ENCODE peak calls at places on chromosomes 4 and X, in eight cellular contexts. X, Q, M, T, F, R, V and O are unnamed samples.

GRCh38 chr4:135120190-135120589 is 918.6 kb upstream of the PABPC4L start:
- DNase-seq in X (no peak), Q (no peak), M (no peak), T (no peak), F (no peak), R (peak; percentile 35), V (no peak), O (no peak)

GRCh38 chrX:100413231-100413630 is 3.2 kb upstream of the PCDH19 start:
- DNase-seq in X (peak; percentile 43), Q (no peak), M (peak; percentile 70), T (peak; percentile 44), F (peak; percentile 59), R (peak; percentile 27), V (peak; percentile 37), O (peak; percentile 26)

GRCh38 chr4:113637363-113637762 is 124.2 kb downstream of the CAMK2D start:
- DNase-seq in X (no peak), Q (no peak), M (peak; percentile 54), T (no peak), F (no peak), R (no peak), V (no peak), O (no peak)

GRCh38 chr4:60201052-60201673 is 999.0 kb upstream of the ADGRL3 start:
- DNase-seq in X (no peak), Q (peak; percentile 7), M (peak; percentile 72), T (peak; percentile 43), F (peak; percentile 63), R (peak; percentile 42), V (peak; percentile 3), O (peak; percentile 21)

GRCh38 chr4:139899346-139899745 is 233.7 kb downstream of the MGST2 start:
- DNase-seq in X (no peak), Q (no peak), M (no peak), T (no peak), F (no peak), R (no peak), V (no peak), O (no peak)

GRCh38 chr4:49032440-49033161 is 46.5 kb downstream of the CWH43 start:
- DNase-seq in X (no peak), Q (no peak), M (peak; percentile 62), T (peak; percentile 38), F (peak; percentile 36), R (peak; percentile 11), V (peak; percentile 4), O (no peak)

GRCh38 chr4:22500831-22501714 is 14.8 kb downstream of the ADGRA3 start:
- DNase-seq in X (no peak), Q (peak; percentile 77), M (no peak), T (peak; percentile 95), F (peak; percentile 88), R (peak; percentile 66), V (no peak), O (no peak)

GRCh38 chr4:170887396-170887795 is 797.6 kb upstream of the AADAT start:
- DNase-seq in X (no peak), Q (no peak), M (peak; percentile 11), T (no peak), F (no peak), R (peak; percentile 17), V (no peak), O (no peak)

GRCh38 chrX:80879143-80879542 is 69.5 kb upstream of the BRWD3 start:
- DNase-seq in X (peak; percentile 16), Q (no peak), M (peak; percentile 1), T (no peak), F (no peak), R (no peak), V (no peak), O (no peak)

GRCh38 chrX:16239211-16239610 is 71.9 kb downstream of the MAGEB17 start:
- DNase-seq in X (no peak), Q (peak; percentile 84), M (peak; percentile 75), T (peak; percentile 87), F (peak; percentile 86), R (peak; percentile 81), V (no peak), O (no peak)

GRCh38 chr4:96525901-96526300 is 686.0 kb downstream of the PDHA2 start:
- DNase-seq in X (no peak), Q (no peak), M (no peak), T (no peak), F (no peak), R (peak; percentile 7), V (no peak), O (no peak)

GRCh38 chr4:143021384-143021783 is 163.3 kb upstream of the USP38 start:
- DNase-seq in X (no peak), Q (no peak), M (no peak), T (no peak), F (no peak), R (no peak), V (no peak), O (no peak)

GRCh38 chr4:71584654-71585053 is 199.2 kb downstream of the GC start:
- DNase-seq in X (no peak), Q (no peak), M (no peak), T (no peak), F (peak; percentile 25), R (no peak), V (no peak), O (no peak)

GRCh38 chr4:153448003-153448731 is 18.0 kb upstream of the TMEM131L start:
- DNase-seq in X (no peak), Q (no peak), M (peak; percentile 65), T (peak; percentile 74), F (no peak), R (no peak), V (no peak), O (no peak)

GRCh38 chr4:7799306-7799705 is 140.4 kb downstream of the AFAP1 start:
- DNase-seq in X (no peak), Q (no peak), M (no peak), T (no peak), F (no peak), R (no peak), V (no peak), O (no peak)

GRCh38 chrX:36898301-36898700 is 109.9 kb upstream of the FAM47C start:
- DNase-seq in X (no peak), Q (peak; percentile 2), M (peak; percentile 42), T (peak; percentile 19), F (peak; percentile 0), R (no peak), V (no peak), O (no peak)